ENCODE peak calls at places on chromosome 21, in eight cellular contexts. One of them, this sample, is unnamed.
A peak's percentile ranks its signal among the peaks of the same experiment; 100 is the strongest.

GRCh38 chr21:46626536-46627302 is 8.8 kb upstream of the PRMT2 start:
- DNase-seq in nephron progenitor cell: no peak
- DNase-seq in stimulated activated CD4-positive, alpha-beta T cell treated with anti-CD3 and anti-CD28 coated beads, Interleukin-1b, Interleukin-23, amount 100 ng/mL, for 4 hours: no peak
- DNase-seq in aorta: no peak
- DNase-seq in A172: no peak
- DNase-seq in AG08396: no peak
- DNase-seq in A549: no peak
- DNase-seq in cardiac muscle cell: no peak
- DNase-seq in this sample: no peak

GRCh38 chr21:34282223-34282622 is 81.6 kb upstream of the KCNE2 start:
- DNase-seq in nephron progenitor cell: no peak
- DNase-seq in stimulated activated CD4-positive, alpha-beta T cell treated with anti-CD3 and anti-CD28 coated beads, Interleukin-1b, Interleukin-23, amount 100 ng/mL, for 4 hours: no peak
- DNase-seq in aorta: no peak
- DNase-seq in A172: peak; percentile 77
- DNase-seq in AG08396: no peak
- DNase-seq in A549: no peak
- DNase-seq in cardiac muscle cell: no peak
- DNase-seq in this sample: no peak

GRCh38 chr21:44897326-44898010 is 23.2 kb downstream of the ITGB2 start:
- DNase-seq in nephron progenitor cell: peak; percentile 51
- DNase-seq in stimulated activated CD4-positive, alpha-beta T cell treated with anti-CD3 and anti-CD28 coated beads, Interleukin-1b, Interleukin-23, amount 100 ng/mL, for 4 hours: no peak
- DNase-seq in aorta: no peak
- DNase-seq in A172: no peak
- DNase-seq in AG08396: no peak
- DNase-seq in A549: no peak
- DNase-seq in cardiac muscle cell: no peak
- DNase-seq in this sample: no peak

GRCh38 chr21:37868896-37869295 is 47.4 kb downstream of the KCNJ6 start:
- DNase-seq in nephron progenitor cell: no peak
- DNase-seq in stimulated activated CD4-positive, alpha-beta T cell treated with anti-CD3 and anti-CD28 coated beads, Interleukin-1b, Interleukin-23, amount 100 ng/mL, for 4 hours: no peak
- DNase-seq in aorta: no peak
- DNase-seq in A172: no peak
- DNase-seq in AG08396: peak; percentile 51
- DNase-seq in A549: no peak
- DNase-seq in cardiac muscle cell: no peak
- DNase-seq in this sample: no peak

GRCh38 chr21:44767834-44768831 is 33.5 kb downstream of the UBE2G2 start:
- DNase-seq in nephron progenitor cell: no peak
- DNase-seq in stimulated activated CD4-positive, alpha-beta T cell treated with anti-CD3 and anti-CD28 coated beads, Interleukin-1b, Interleukin-23, amount 100 ng/mL, for 4 hours: no peak
- DNase-seq in aorta: no peak
- DNase-seq in A172: no peak
- DNase-seq in AG08396: no peak
- DNase-seq in A549: no peak
- DNase-seq in cardiac muscle cell: peak; percentile 55
- DNase-seq in this sample: no peak

GRCh38 chr21:43758132-43758619 is 17.9 kb downstream of the CSTB start:
- DNase-seq in nephron progenitor cell: no peak
- DNase-seq in stimulated activated CD4-positive, alpha-beta T cell treated with anti-CD3 and anti-CD28 coated beads, Interleukin-1b, Interleukin-23, amount 100 ng/mL, for 4 hours: no peak
- DNase-seq in aorta: no peak
- DNase-seq in A172: peak; percentile 55
- DNase-seq in AG08396: no peak
- DNase-seq in A549: no peak
- DNase-seq in cardiac muscle cell: no peak
- DNase-seq in this sample: no peak

GRCh38 chr21:33936221-33937038 is 20.8 kb upstream of the ATP5PO start:
- DNase-seq in nephron progenitor cell: no peak
- DNase-seq in stimulated activated CD4-positive, alpha-beta T cell treated with anti-CD3 and anti-CD28 coated beads, Interleukin-1b, Interleukin-23, amount 100 ng/mL, for 4 hours: no peak
- DNase-seq in aorta: no peak
- DNase-seq in A172: no peak
- DNase-seq in AG08396: no peak
- DNase-seq in A549: no peak
- DNase-seq in cardiac muscle cell: no peak
- DNase-seq in this sample: no peak

GRCh38 chr21:31416465-31416864 is 72.4 kb upstream of the TIAM1 start:
- DNase-seq in nephron progenitor cell: no peak
- DNase-seq in stimulated activated CD4-positive, alpha-beta T cell treated with anti-CD3 and anti-CD28 coated beads, Interleukin-1b, Interleukin-23, amount 100 ng/mL, for 4 hours: no peak
- DNase-seq in aorta: no peak
- DNase-seq in A172: no peak
- DNase-seq in AG08396: no peak
- DNase-seq in A549: no peak
- DNase-seq in cardiac muscle cell: no peak
- DNase-seq in this sample: no peak

GRCh38 chr21:45381865-45382697 is 22.9 kb upstream of the COL18A1 start:
- DNase-seq in nephron progenitor cell: no peak
- DNase-seq in stimulated activated CD4-positive, alpha-beta T cell treated with anti-CD3 and anti-CD28 coated beads, Interleukin-1b, Interleukin-23, amount 100 ng/mL, for 4 hours: no peak
- DNase-seq in aorta: peak; percentile 66
- DNase-seq in A172: no peak
- DNase-seq in AG08396: no peak
- DNase-seq in A549: no peak
- DNase-seq in cardiac muscle cell: no peak
- DNase-seq in this sample: no peak

GRCh38 chr21:27260728-27261127 is 293.8 kb upstream of the ADAMTS5 start:
- DNase-seq in nephron progenitor cell: no peak
- DNase-seq in stimulated activated CD4-positive, alpha-beta T cell treated with anti-CD3 and anti-CD28 coated beads, Interleukin-1b, Interleukin-23, amount 100 ng/mL, for 4 hours: no peak
- DNase-seq in aorta: no peak
- DNase-seq in A172: no peak
- DNase-seq in AG08396: no peak
- DNase-seq in A549: no peak
- DNase-seq in cardiac muscle cell: no peak
- DNase-seq in this sample: no peak

GRCh38 chr21:33661146-33661545 is 18.8 kb downstream of the ITSN1 start:
- DNase-seq in nephron progenitor cell: no peak
- DNase-seq in stimulated activated CD4-positive, alpha-beta T cell treated with anti-CD3 and anti-CD28 coated beads, Interleukin-1b, Interleukin-23, amount 100 ng/mL, for 4 hours: no peak
- DNase-seq in aorta: no peak
- DNase-seq in A172: no peak
- DNase-seq in AG08396: no peak
- DNase-seq in A549: no peak
- DNase-seq in cardiac muscle cell: no peak
- DNase-seq in this sample: no peak

GRCh38 chr21:45001134-45002095 is 61.6 kb downstream of the SLX9 start:
- DNase-seq in nephron progenitor cell: no peak
- DNase-seq in stimulated activated CD4-positive, alpha-beta T cell treated with anti-CD3 and anti-CD28 coated beads, Interleukin-1b, Interleukin-23, amount 100 ng/mL, for 4 hours: no peak
- DNase-seq in aorta: peak; percentile 96
- DNase-seq in A172: peak; percentile 90
- DNase-seq in AG08396: peak; percentile 89
- DNase-seq in A549: peak; percentile 18
- DNase-seq in cardiac muscle cell: no peak
- DNase-seq in this sample: no peak

GRCh38 chr21:46455575-46456385 is 2.9 kb upstream of the DIP2A start:
- DNase-seq in nephron progenitor cell: no peak
- DNase-seq in stimulated activated CD4-positive, alpha-beta T cell treated with anti-CD3 and anti-CD28 coated beads, Interleukin-1b, Interleukin-23, amount 100 ng/mL, for 4 hours: no peak
- DNase-seq in aorta: no peak
- DNase-seq in A172: peak; percentile 64
- DNase-seq in AG08396: peak; percentile 55
- DNase-seq in A549: no peak
- DNase-seq in cardiac muscle cell: no peak
- DNase-seq in this sample: no peak

GRCh38 chr21:14846619-14847018 is 218.2 kb downstream of the NRIP1 start:
- DNase-seq in nephron progenitor cell: no peak
- DNase-seq in stimulated activated CD4-positive, alpha-beta T cell treated with anti-CD3 and anti-CD28 coated beads, Interleukin-1b, Interleukin-23, amount 100 ng/mL, for 4 hours: no peak
- DNase-seq in aorta: no peak
- DNase-seq in A172: no peak
- DNase-seq in AG08396: no peak
- DNase-seq in A549: no peak
- DNase-seq in cardiac muscle cell: no peak
- DNase-seq in this sample: no peak

GRCh38 chr21:36860736-36861594 is 105.5 kb downstream of the HLCS start:
- DNase-seq in nephron progenitor cell: no peak
- DNase-seq in stimulated activated CD4-positive, alpha-beta T cell treated with anti-CD3 and anti-CD28 coated beads, Interleukin-1b, Interleukin-23, amount 100 ng/mL, for 4 hours: no peak
- DNase-seq in aorta: no peak
- DNase-seq in A172: peak; percentile 94
- DNase-seq in AG08396: peak; percentile 53
- DNase-seq in A549: no peak
- DNase-seq in cardiac muscle cell: no peak
- DNase-seq in this sample: no peak

GRCh38 chr21:25572895-25573310 is 34.4 kb downstream of the MRPL39 start:
- DNase-seq in nephron progenitor cell: no peak
- DNase-seq in stimulated activated CD4-positive, alpha-beta T cell treated with anti-CD3 and anti-CD28 coated beads, Interleukin-1b, Interleukin-23, amount 100 ng/mL, for 4 hours: no peak
- DNase-seq in aorta: no peak
- DNase-seq in A172: peak; percentile 46
- DNase-seq in AG08396: no peak
- DNase-seq in A549: no peak
- DNase-seq in cardiac muscle cell: no peak
- DNase-seq in this sample: peak; percentile 26

GRCh38 chr21:44765231-44766013 is 36.2 kb downstream of the UBE2G2 start:
- DNase-seq in nephron progenitor cell: no peak
- DNase-seq in stimulated activated CD4-positive, alpha-beta T cell treated with anti-CD3 and anti-CD28 coated beads, Interleukin-1b, Interleukin-23, amount 100 ng/mL, for 4 hours: no peak
- DNase-seq in aorta: no peak
- DNase-seq in A172: peak; percentile 48
- DNase-seq in AG08396: no peak
- DNase-seq in A549: no peak
- DNase-seq in cardiac muscle cell: no peak
- DNase-seq in this sample: peak; percentile 47

GRCh38 chr21:18529253-18529652 is 125.7 kb upstream of the TMPRSS15 start:
- DNase-seq in nephron progenitor cell: no peak
- DNase-seq in stimulated activated CD4-positive, alpha-beta T cell treated with anti-CD3 and anti-CD28 coated beads, Interleukin-1b, Interleukin-23, amount 100 ng/mL, for 4 hours: no peak
- DNase-seq in aorta: no peak
- DNase-seq in A172: peak; percentile 47
- DNase-seq in AG08396: no peak
- DNase-seq in A549: no peak
- DNase-seq in cardiac muscle cell: no peak
- DNase-seq in this sample: no peak

GRCh38 chr21:41170442-41170841 is 2.5 kb downstream of the BACE2 start:
- DNase-seq in nephron progenitor cell: peak; percentile 53
- DNase-seq in stimulated activated CD4-positive, alpha-beta T cell treated with anti-CD3 and anti-CD28 coated beads, Interleukin-1b, Interleukin-23, amount 100 ng/mL, for 4 hours: peak; percentile 1
- DNase-seq in aorta: peak; percentile 82
- DNase-seq in A172: peak; percentile 57
- DNase-seq in AG08396: peak; percentile 55
- DNase-seq in A549: peak; percentile 56
- DNase-seq in cardiac muscle cell: peak; percentile 68
- DNase-seq in this sample: peak; percentile 55

GRCh38 chr21:45136927-45137611 is 62.7 kb downstream of the ADARB1 start:
- DNase-seq in nephron progenitor cell: peak; percentile 90
- DNase-seq in stimulated activated CD4-positive, alpha-beta T cell treated with anti-CD3 and anti-CD28 coated beads, Interleukin-1b, Interleukin-23, amount 100 ng/mL, for 4 hours: peak; percentile 55
- DNase-seq in aorta: peak; percentile 95
- DNase-seq in A172: peak; percentile 88
- DNase-seq in AG08396: peak; percentile 89
- DNase-seq in A549: peak; percentile 84
- DNase-seq in cardiac muscle cell: peak; percentile 93
- DNase-seq in this sample: peak; percentile 87

GRCh38 chr21:41333752-41334151 is 17.2 kb downstream of the FAM3B start:
- DNase-seq in nephron progenitor cell: no peak
- DNase-seq in stimulated activated CD4-positive, alpha-beta T cell treated with anti-CD3 and anti-CD28 coated beads, Interleukin-1b, Interleukin-23, amount 100 ng/mL, for 4 hours: no peak
- DNase-seq in aorta: no peak
- DNase-seq in A172: no peak
- DNase-seq in AG08396: no peak
- DNase-seq in A549: no peak
- DNase-seq in cardiac muscle cell: no peak
- DNase-seq in this sample: no peak

GRCh38 chr21:36747815-36748381 is 49.0 kb downstream of the SIM2 start:
- DNase-seq in nephron progenitor cell: peak; percentile 87
- DNase-seq in stimulated activated CD4-positive, alpha-beta T cell treated with anti-CD3 and anti-CD28 coated beads, Interleukin-1b, Interleukin-23, amount 100 ng/mL, for 4 hours: peak; percentile 27
- DNase-seq in aorta: no peak
- DNase-seq in A172: no peak
- DNase-seq in AG08396: peak; percentile 86
- DNase-seq in A549: no peak
- DNase-seq in cardiac muscle cell: peak; percentile 86
- DNase-seq in this sample: peak; percentile 86

GRCh38 chr21:32406405-32406804 is 6.1 kb upstream of the EVA1C start:
- DNase-seq in nephron progenitor cell: no peak
- DNase-seq in stimulated activated CD4-positive, alpha-beta T cell treated with anti-CD3 and anti-CD28 coated beads, Interleukin-1b, Interleukin-23, amount 100 ng/mL, for 4 hours: no peak
- DNase-seq in aorta: no peak
- DNase-seq in A172: no peak
- DNase-seq in AG08396: no peak
- DNase-seq in A549: no peak
- DNase-seq in cardiac muscle cell: no peak
- DNase-seq in this sample: no peak